ENCODE peak calls at places on chromosomes 3 and 15, in six cellular contexts. V is hypothalamus; A is stimulated activated CD8-positive, alpha-beta memory T cell treated with anti-CD3 and anti-CD28 coated beads, Interleukin-4, amount 100 ng/mL, for 1 hour; E is left lung; H is cardiac fibroblast; T is fibroblast of the aortic adventitia. X is an unnamed sample.

GRCh38 chr3:108178676-108179075 is 43.5 kb downstream of the IFT57 start:
- DNase-seq in V (no peak), A (no peak), E (no peak), H (peak), T (peak), X (no peak)

GRCh38 chr3:29649815-29650547 is 369.1 kb downstream of the RBMS3 start:
- DNase-seq in V (no peak), A (no peak), E (no peak), H (peak), T (peak), X (peak)

GRCh38 chr3:111838133-111838532 is 20.9 kb upstream of the PHLDB2 start:
- DNase-seq in V (no peak), A (no peak), E (no peak), H (no peak), T (no peak), X (no peak)

GRCh38 chr15:61301701-61302100 is 72.6 kb upstream of the RORA start:
- DNase-seq in V (no peak), A (no peak), E (peak), H (no peak), T (no peak), X (no peak)

GRCh38 chr3:126126292-126126691 is 42.4 kb upstream of the SLC41A3 start:
- DNase-seq in V (no peak), A (no peak), E (peak), H (no peak), T (no peak), X (peak)

GRCh38 chr3:189146842-189147241 is 24.9 kb upstream of the TPRG1 start:
- DNase-seq in V (no peak), A (no peak), E (no peak), H (no peak), T (peak), X (no peak)

GRCh38 chr3:157544501-157545139 is 41.4 kb upstream of the VEPH1 start:
- DNase-seq in V (no peak), A (no peak), E (no peak), H (peak), T (peak), X (no peak)

GRCh38 chr3:137110392-137110996 is 152.7 kb downstream of the IL20RB start:
- DNase-seq in V (no peak), A (no peak), E (no peak), H (peak), T (peak), X (no peak)

GRCh38 chr3:154025007-154025406 is 96.2 kb upstream of the ARHGEF26 start:
- DNase-seq in V (no peak), A (no peak), E (no peak), H (no peak), T (no peak), X (no peak)

GRCh38 chr3:60240558-60240957 is 1010.7 kb downstream of the FHIT start:
- DNase-seq in V (no peak), A (no peak), E (no peak), H (no peak), T (no peak), X (no peak)

GRCh38 chr15:80549712-80550111 is 145.4 kb upstream of the ABHD17C start:
- DNase-seq in V (no peak), A (no peak), E (no peak), H (peak), T (peak), X (no peak)

GRCh38 chr3:129971368-129972052 is 3.0 kb upstream of the TRH start:
- DNase-seq in V (no peak), A (no peak), E (no peak), H (no peak), T (no peak), X (no peak)

GRCh38 chr15:29032776-29033175 is 147.0 kb downstream of the APBA2 start:
- DNase-seq in V (no peak), A (no peak), E (no peak), H (no peak), T (no peak), X (no peak)

GRCh38 chr3:14806641-14807263 is 12.0 kb upstream of the FGD5 start:
- DNase-seq in V (no peak), A (no peak), E (no peak), H (peak), T (peak), X (peak)

GRCh38 chr3:141439589-141439988 is 47.2 kb upstream of the RASA2 start:
- DNase-seq in V (no peak), A (no peak), E (no peak), H (no peak), T (peak), X (no peak)

GRCh38 chr3:28345690-28346089 is 2.8 kb upstream of the ZCWPW2 start:
- DNase-seq in V (no peak), A (no peak), E (no peak), H (no peak), T (no peak), X (no peak)

X was measured in lower lobe of right lung.